ENCODE peak calls at places on chromosome 9, in eight cellular contexts. U is progenitor cell of endocrine pancreas, W is GM12878, S is GM12865, P is neural crest cell, V is AG04450, X is AG04449, B is PC-9. Y is an unnamed sample.

GRCh38 chr9:29750062-29750461 is 2176.8 kb upstream of the C9orf72 start:
- DNase-seq in V (no peak), B (no peak), S (no peak), X (peak), U (no peak), W (no peak), P (no peak), Y (no peak)

GRCh38 chr9:109286571-109286977 is 34.3 kb downstream of the EPB41L4B start:
- DNase-seq in W (no peak), U (no peak), P (no peak), S (no peak), X (peak), B (peak), V (no peak), Y (no peak)

GRCh38 chr9:19918630-19919029 is 129.8 kb upstream of the SLC24A2 start:
- DNase-seq in X (no peak), B (no peak), S (no peak), W (no peak), V (no peak), U (no peak), P (no peak), Y (no peak)

GRCh38 chr9:134483361-134484184 is 157.3 kb downstream of the RXRA start:
- DNase-seq in P (no peak), B (no peak), S (no peak), V (no peak), U (no peak), X (no peak), W (no peak), Y (no peak)

GRCh38 chr9:133918123-133918813 is 73.9 kb downstream of the VAV2 start:
- DNase-seq in U (no peak), B (no peak), P (no peak), X (no peak), W (no peak), V (no peak), S (no peak), Y (no peak)

GRCh38 chr9:133520121-133520835 is 4.5 kb downstream of the MYMK start:
- DNase-seq in B (no peak), P (no peak), S (no peak), W (no peak), X (no peak), V (no peak), U (no peak), Y (no peak)

GRCh38 chr9:8140557-8140956 is 341.0 kb upstream of the DMAC1 start:
- DNase-seq in X (no peak), S (no peak), U (no peak), W (no peak), V (no peak), P (no peak), B (no peak), Y (no peak)

GRCh38 chr9:34928921-34929320 is 29.2 kb upstream of the PHF24 start:
- DNase-seq in X (no peak), B (no peak), W (no peak), U (no peak), P (no peak), V (no peak), S (no peak), Y (no peak)

GRCh38 chr9:87909310-87910041 is 8.3 kb upstream of the SPATA31C1 start:
- DNase-seq in U (no peak), W (no peak), B (no peak), P (no peak), S (no peak), X (no peak), V (no peak), Y (no peak)

GRCh38 chr9:69324549-69325401 is at the start of gene ENTREP1:
- DNase-seq in U (peak), S (no peak), V (no peak), X (no peak), B (peak), P (peak), W (no peak), Y (peak)

GRCh38 chr9:5869315-5870019 is 21.2 kb upstream of the MLANA start:
- DNase-seq in X (no peak), P (no peak), S (peak), W (no peak), V (no peak), U (no peak), B (no peak), Y (no peak)

GRCh38 chr9:98161851-98162250 is 30.6 kb downstream of the CORO2A start:
- DNase-seq in B (no peak), P (no peak), X (no peak), W (no peak), S (no peak), V (no peak), U (no peak), Y (no peak)

GRCh38 chr9:127349483-127350127 is 47.4 kb upstream of the SLC2A8 start:
- DNase-seq in W (no peak), V (no peak), U (no peak), S (no peak), B (no peak), P (no peak), X (no peak), Y (no peak)

GRCh38 chr9:133609311-133610098 is at the start of gene FAM163B:
- DNase-seq in X (no peak), B (no peak), S (no peak), V (no peak), P (peak), U (peak), W (no peak), Y (peak)

GRCh38 chr9:126980231-126980630 is 65.6 kb downstream of the RALGPS1 start:
- DNase-seq in W (no peak), S (no peak), P (no peak), U (no peak), V (no peak), X (no peak), B (no peak), Y (no peak)

GRCh38 chr9:91416086-91416712 is 7.4 kb downstream of the NFIL3 start:
- DNase-seq in W (no peak), V (no peak), S (no peak), U (no peak), P (no peak), B (peak), X (no peak), Y (no peak)

GRCh38 chr9:97794666-97795065 is 58.4 kb upstream of the FOXE1 start:
- DNase-seq in S (no peak), W (no peak), V (no peak), P (no peak), U (no peak), X (no peak), B (peak), Y (no peak)

GRCh38 chr9:127897194-127897692 is 2.2 kb downstream of the ST6GALNAC6 start:
- DNase-seq in S (peak), W (no peak), X (no peak), U (peak), V (peak), P (peak), B (no peak), Y (peak)

GRCh38 chr9:98795970-98796363 is 388 bp downstream of the ANKS6 start:
- DNase-seq in P (no peak), U (peak), X (no peak), S (no peak), B (no peak), W (no peak), V (no peak), Y (no peak)

GRCh38 chr9:75071530-75072122 is 16.3 kb downstream of the NMRK1 start:
- DNase-seq in S (peak), X (no peak), W (no peak), U (no peak), P (no peak), V (no peak), B (no peak), Y (no peak)

GRCh38 chr9:134552349-134552990 is 89.1 kb upstream of the COL5A1 start:
- DNase-seq in W (no peak), X (no peak), U (no peak), S (no peak), B (no peak), V (no peak), P (no peak), Y (no peak)

GRCh38 chr9:87276851-87277251 is 220.8 kb upstream of the DAPK1 start:
- DNase-seq in U (no peak), P (no peak), W (no peak), S (peak), V (no peak), X (no peak), B (no peak), Y (no peak)

GRCh38 chr9:94139672-94140417 is 55.6 kb downstream of the PTPDC1 start:
- DNase-seq in S (no peak), U (no peak), P (no peak), V (peak), B (no peak), X (peak), W (no peak), Y (peak)

GRCh38 chr9:88056876-88057275 is 81.4 kb downstream of the SPATA31C2 start:
- DNase-seq in X (peak), P (no peak), S (no peak), U (no peak), V (peak), W (no peak), B (no peak), Y (no peak)

GRCh38 chr9:135520916-135521607 is at the start of gene LCN1:
- DNase-seq in U (no peak), P (no peak), S (no peak), W (no peak), B (no peak), V (no peak), X (no peak), Y (no peak)

GRCh38 chr9:82021198-82021597 is 32.6 kb downstream of the SPATA31D1 start:
- DNase-seq in X (peak), P (no peak), B (no peak), V (peak), U (no peak), S (no peak), W (no peak), Y (no peak)

GRCh38 chr9:30522486-30522885 is 1862.0 kb upstream of the ACO1 start:
- DNase-seq in W (no peak), B (no peak), V (no peak), X (no peak), S (no peak), U (no peak), P (no peak), Y (no peak)

GRCh38 chr9:101977614-101978210 is 239.3 kb upstream of the GRIN3A start:
- DNase-seq in B (no peak), U (no peak), V (no peak), X (no peak), P (no peak), W (no peak), S (peak), Y (no peak)

GRCh38 chr9:93115486-93115885 is 18.6 kb downstream of the NINJ1 start:
- DNase-seq in P (no peak), S (no peak), B (no peak), V (no peak), U (no peak), W (no peak), X (no peak), Y (peak)

GRCh38 chr9:15225564-15226126 is 81.4 kb downstream of the TTC39B start:
- DNase-seq in U (no peak), V (no peak), X (no peak), B (no peak), P (no peak), W (no peak), S (no peak), Y (no peak)

GRCh38 chr9:33230756-33231691 is 8.9 kb upstream of the SPINK4 start:
- DNase-seq in V (no peak), X (no peak), S (no peak), W (no peak), U (no peak), P (no peak), B (peak), Y (no peak)

GRCh38 chr9:129109504-129109903 is 1.1 kb downstream of the CRAT start:
- DNase-seq in P (no peak), B (no peak), S (peak), X (no peak), W (no peak), V (no peak), U (no peak), Y (no peak)

GRCh38 chr9:93071464-93071863 is 13.0 kb downstream of the SUSD3 start:
- DNase-seq in V (no peak), B (no peak), X (no peak), U (no peak), S (peak), W (no peak), P (no peak), Y (no peak)

GRCh38 chr9:2012347-2012746 is 2.8 kb upstream of the SMARCA2 start:
- DNase-seq in W (peak), V (no peak), P (no peak), X (no peak), S (peak), B (no peak), U (no peak), Y (no peak)

GRCh38 chr9:98607787-98608186 is 100.9 kb downstream of the GABBR2 start:
- DNase-seq in B (no peak), U (no peak), S (no peak), X (peak), W (no peak), V (peak), P (no peak), Y (no peak)

GRCh38 chr9:93596399-93596798 is 20.0 kb downstream of the PHF2 start:
- DNase-seq in P (no peak), U (no peak), W (no peak), S (no peak), B (no peak), X (no peak), V (no peak), Y (no peak)

GRCh38 chr9:126791406-126792230 is 13.2 kb upstream of the ZBTB43 start:
- DNase-seq in V (peak), S (no peak), X (peak), W (no peak), P (no peak), B (peak), U (no peak), Y (no peak)

GRCh38 chr9:74848150-74848525 is 39.6 kb downstream of the TRPM6 start:
- DNase-seq in W (no peak), V (no peak), P (no peak), U (no peak), B (no peak), S (no peak), X (no peak), Y (no peak)

GRCh38 chr9:89878003-89878411 is 273.2 kb downstream of the GADD45G start:
- DNase-seq in P (no peak), U (no peak), W (no peak), V (no peak), B (no peak), S (no peak), X (no peak), Y (no peak)

GRCh38 chr9:123825337-123825736 is 104.6 kb downstream of the DENND1A start:
- DNase-seq in U (no peak), X (no peak), S (no peak), B (no peak), P (no peak), V (no peak), W (no peak), Y (no peak)

DNA sequence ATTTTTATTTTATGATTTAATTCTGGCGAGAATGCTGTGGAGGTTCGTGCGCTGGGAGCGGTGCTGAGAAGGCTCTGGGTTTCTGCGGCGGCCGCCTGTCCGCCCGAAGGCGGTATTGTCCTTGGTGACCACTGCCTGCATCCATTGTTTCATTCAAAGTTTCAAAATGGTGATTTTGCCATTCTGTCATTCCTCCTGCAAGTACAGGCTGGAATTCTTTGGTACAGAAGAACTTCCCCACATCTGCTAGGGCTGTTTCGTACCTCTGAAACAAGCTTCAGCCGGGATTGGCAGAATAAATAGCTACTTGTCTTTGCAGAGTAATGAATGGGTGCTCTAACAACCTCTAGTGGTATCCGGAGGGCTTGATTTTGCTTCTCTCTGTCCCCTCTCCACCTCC is 112.6 kb upstream of the CACNA1B start:
- DNase-seq in W (no peak), X (no peak), P (no peak), V (no peak), U (no peak), B (no peak), S (no peak), Y (no peak)
- TF ChIP-seq CTCF in W (no peak), X (no peak), P (no peak), V (no peak), U (no peak), B (no peak), S (no peak), Y (no peak)

GRCh38 chr9:131477367-131477766 is 25.4 kb upstream of the POMT1 start:
- DNase-seq in W (no peak), V (no peak), B (no peak), X (no peak), S (no peak), U (no peak), P (no peak), Y (peak)
- TF ChIP-seq CTCF in W (no peak), V (no peak), B (no peak), X (no peak), S (no peak), U (no peak), P (no peak), Y (no peak)

DNA sequence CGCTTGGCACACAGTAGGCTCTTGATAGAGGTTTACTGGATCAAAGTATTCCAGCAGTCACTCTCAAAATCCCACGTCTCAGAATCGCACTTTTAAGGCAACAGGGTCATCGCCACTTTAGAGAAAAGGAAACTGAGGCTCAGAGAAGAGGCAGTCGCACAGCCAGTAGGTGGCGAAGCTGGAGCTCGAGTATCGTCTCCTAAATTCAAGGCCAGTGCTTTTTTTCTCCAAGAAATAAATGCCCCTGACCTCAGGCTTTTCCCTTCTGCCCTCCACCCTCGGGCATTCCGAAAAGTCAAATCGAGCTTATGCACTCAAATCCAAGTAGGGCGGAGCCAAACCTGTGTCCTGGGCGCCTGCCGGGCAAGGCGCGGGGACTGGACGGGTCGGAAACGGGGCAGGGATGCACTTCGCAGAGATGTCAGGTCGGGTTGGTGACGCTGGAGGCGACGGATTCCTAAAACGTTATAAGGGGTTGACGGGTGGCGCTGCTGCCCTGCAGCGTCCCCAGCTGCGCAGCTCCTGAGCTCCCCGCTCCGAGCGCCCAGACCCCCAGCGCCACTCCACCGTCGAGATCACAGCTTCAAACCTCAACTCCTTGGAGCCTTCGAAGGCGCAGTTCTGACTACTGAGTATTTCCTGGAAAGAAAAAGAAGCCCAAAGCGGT is 4.7 kb upstream of the FOXB2 start:
- DNase-seq in V (no peak), B (no peak), S (no peak), U (no peak), W (no peak), X (no peak), P (peak), Y (no peak)
- TF ChIP-seq CTCF in V (peak), B (no peak), S (no peak), U (peak), W (no peak), X (peak), P (peak), Y (no peak)

DNA sequence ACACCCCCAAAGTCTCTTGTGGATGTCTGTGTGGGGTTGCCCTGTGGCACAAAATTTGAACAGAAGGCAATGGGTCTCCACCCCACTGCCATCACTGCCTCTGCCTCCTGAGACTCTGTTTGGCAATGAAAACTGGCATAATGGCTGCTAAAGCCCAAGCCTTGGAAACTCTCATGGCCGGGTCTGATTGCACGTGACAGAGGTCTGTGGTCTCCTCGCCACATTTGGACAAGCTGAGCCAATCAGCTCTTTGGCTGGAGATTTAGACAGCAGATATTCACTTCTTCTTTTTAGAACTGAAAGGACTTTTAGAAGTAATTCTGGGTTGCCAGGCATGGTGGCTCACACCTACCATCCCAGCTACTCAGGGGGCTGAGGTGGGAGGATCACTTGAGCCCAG is 5.5 kb downstream of the GGTA1 start:
- DNase-seq in W (no peak), U (no peak), X (no peak), S (peak), P (no peak), V (no peak), B (no peak), Y (no peak)
- TF ChIP-seq CTCF in W (no peak), U (no peak), X (no peak), S (no peak), P (no peak), V (no peak), B (no peak), Y (no peak)

DNA sequence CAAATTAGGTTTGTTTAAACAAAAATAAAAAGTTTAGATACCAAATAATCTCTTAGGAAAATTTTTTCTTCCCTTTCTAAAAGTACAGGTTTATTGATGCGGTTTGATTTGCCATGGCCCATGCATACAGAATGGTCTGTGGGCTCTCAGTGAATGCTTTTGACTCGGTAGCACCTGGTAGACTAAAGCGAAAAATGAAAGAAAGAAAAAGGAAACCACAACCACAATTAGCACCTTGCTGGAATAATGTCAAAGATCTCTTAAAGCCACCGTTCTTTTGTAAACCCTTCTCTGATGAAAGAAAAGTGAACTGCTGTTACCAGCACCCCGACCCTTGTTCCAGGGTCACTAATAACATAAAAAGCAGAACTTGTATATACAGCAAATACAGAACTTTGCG is 157.9 kb downstream of the NFIB start:
- DNase-seq in B (no peak), P (no peak), V (no peak), X (no peak), W (peak), S (peak), U (no peak), Y (no peak)
- TF ChIP-seq CTCF in B (no peak), P (no peak), V (no peak), X (no peak), W (no peak), S (no peak), U (no peak), Y (no peak)

Y was measured in heart left ventricle.